ENCODE peak calls at places on chromosome 22, in four cellular contexts. D is A549, C is IMR-90, K is K562. H is an unnamed sample. For H3K4me1, the result is how much of the 10 kb centered on the place peaks cover.

GRCh38 chr22:23237841-23238240 is 57.5 kb downstream of the BCR start:
- DNase-seq in K (no peak), C (no peak), D (no peak), H (no peak)

GRCh38 chr22:17098379-17098819 is 13.6 kb downstream of the IL17RA start:
- DNase-seq in C (no peak), D (no peak), K (peak), H (no peak)

GRCh38 chr22:18000441-18001039 is 23.8 kb downstream of the MICAL3 start:
- DNase-seq in D (peak), C (no peak), K (peak), H (no peak)

GRCh38 chr22:30206964-30207363 is 39.6 kb downstream of the LIF start:
- DNase-seq in K (no peak), D (peak), C (peak), H (no peak)

GRCh38 chr22:44586337-44586990 is 88.4 kb upstream of the RTL6 start:
- DNase-seq in D (no peak), K (no peak), C (no peak), H (no peak)

GRCh38 chr22:41401781-41402648 is 20.3 kb downstream of the TEF start:
- DNase-seq in C (peak), D (peak), K (no peak), H (no peak)

GRCh38 chr22:46830841-46831240 is 68.4 kb downstream of the TBC1D22A start:
- DNase-seq in C (peak), K (no peak), D (peak), H (no peak)

GRCh38 chr22:41021039-41021654 is 70.0 kb downstream of the RBX1 start:
- DNase-seq in D (no peak), K (no peak), C (no peak), H (no peak)

GRCh38 chr22:47173535-47174021 is 411.1 kb downstream of the TBC1D22A start:
- DNase-seq in D (no peak), C (no peak), K (no peak), H (no peak)

GRCh38 chr22:36383110-36383581 is 4.6 kb downstream of the MYH9 start:
- DNase-seq in C (peak), D (no peak), K (peak), H (peak)

GRCh38 chr22:22932512-22932941 is 44.9 kb downstream of the IGLL5 start:
- DNase-seq in D (no peak), K (no peak), C (no peak), H (no peak)

GRCh38 chr22:44272330-44272729 is 40.4 kb downstream of the SHISAL1 start:
- DNase-seq in D (no peak), K (no peak), C (no peak), H (no peak)

GRCh38 chr22:42291287-42291686 is 20.8 kb upstream of the TCF20 start:
- DNase-seq in K (no peak), C (no peak), D (no peak), H (no peak)

GRCh38 chr22:35995345-35995744 is 33.3 kb downstream of the RBFOX2 start:
- DNase-seq in D (no peak), K (peak), C (peak), H (no peak)

GRCh38 chr22:35839811-35840739 is 122.4 kb downstream of the APOL5 start:
- DNase-seq in C (peak), K (peak), D (peak), H (no peak)

GRCh38 chr22:22061085-22062077 is 78.8 kb upstream of the TOP3B start:
- DNase-seq in C (peak), K (peak), D (peak), H (no peak)

GRCh38 chr22:42732071-42732470 is 11.4 kb upstream of the A4GALT start:
- DNase-seq in C (no peak), D (no peak), K (no peak), H (no peak)

GRCh38 chr22:26360169-26360885 is 68.7 kb upstream of the ASPHD2 start:
- DNase-seq in D (peak), C (peak), K (peak), H (peak)

GRCh38 chr22:39325392-39325932 is 6.0 kb upstream of the RPL3 start:
- DNase-seq in K (no peak), D (no peak), C (no peak), H (no peak)

GRCh38 chr22:50310209-50310722 is 2.8 kb upstream of the PLXNB2 start:
- DNase-seq in K (no peak), D (no peak), C (no peak), H (no peak)

DNA sequence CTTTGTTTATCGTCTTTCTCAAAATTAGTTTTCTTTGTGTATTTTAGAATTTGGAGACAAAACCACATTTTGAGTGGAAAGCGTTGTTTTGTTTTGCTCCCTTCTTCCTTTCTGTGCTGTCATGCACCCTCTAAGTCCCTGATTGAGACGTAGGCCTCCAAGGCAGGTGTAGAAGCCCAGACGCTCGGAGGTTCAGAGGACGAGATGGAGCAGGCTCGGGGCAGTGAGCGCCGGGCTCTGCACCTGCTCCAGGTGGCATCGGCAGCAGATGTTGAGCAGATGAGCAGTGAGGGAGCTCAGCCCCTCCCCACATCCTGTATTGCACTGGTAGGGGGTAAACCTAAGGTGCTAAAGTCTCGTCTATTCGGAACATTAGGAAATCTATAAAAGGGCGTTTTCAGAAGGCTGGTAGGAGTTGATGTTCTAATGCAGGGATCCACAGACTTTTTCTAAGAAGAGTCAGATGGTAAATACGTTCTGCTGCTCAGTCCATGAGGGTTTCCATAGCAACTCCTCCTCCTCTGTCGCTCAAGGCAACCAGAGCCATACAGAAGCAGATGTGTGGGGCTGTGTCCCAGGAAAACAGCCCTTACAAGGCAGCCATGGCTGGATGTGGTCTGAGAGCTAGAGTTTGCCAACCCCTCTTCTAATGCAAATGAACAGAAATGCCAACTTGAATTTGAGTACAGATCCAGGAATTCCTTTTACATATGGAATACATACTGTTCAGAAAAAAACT is 724.2 kb downstream of the BRD1 start:
- DNase-seq in C (no peak), D (no peak), K (no peak), H (no peak)
- TF ChIP-seq ELK1 in C (no peak), D (no peak), K (no peak), H (no peak)

DNA sequence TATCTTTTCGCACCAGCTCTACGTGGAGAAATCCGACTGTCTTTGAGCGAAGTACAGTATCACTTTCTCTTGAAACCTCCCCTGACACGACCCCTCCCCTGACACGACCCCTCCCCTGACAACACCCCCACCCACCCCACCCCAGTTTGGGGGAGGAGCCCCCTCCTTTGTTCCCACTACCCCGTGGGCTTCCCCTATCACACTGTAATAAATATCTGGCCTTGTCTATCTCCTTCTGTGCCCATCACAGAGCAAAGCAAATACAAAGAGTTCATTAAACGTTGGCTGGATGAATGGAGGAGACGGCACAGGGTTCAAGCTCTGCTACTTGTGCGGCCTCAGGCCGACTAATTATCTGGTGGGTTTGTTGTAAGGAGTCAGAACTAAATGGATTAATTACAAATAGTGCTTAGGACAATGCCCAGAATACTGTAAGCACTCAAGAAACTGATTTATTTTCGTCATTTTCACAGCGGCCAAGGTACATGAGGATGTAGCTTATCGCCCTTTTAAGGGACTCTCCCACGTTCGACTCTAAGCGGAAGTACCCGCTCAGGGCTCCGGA is 640 bp upstream of the GGA1 start:
- DNase-seq in K (no peak), D (no peak), C (no peak), H (peak)
- H3K4me1 ChIP-seq in K (under half), D (under half), C (under half), H (under half)

GRCh38 chr22:31212783-31213626 is 907 bp downstream of the LIMK2 start:
- DNase-seq in K (peak), C (no peak), D (no peak), H (no peak)
- TF ChIP-seq ELK1 in K (no peak), C (no peak), D (no peak), H (no peak)

GRCh38 chr22:28983190-28983589 is 78.4 kb downstream of the C22orf31 start:
- DNase-seq in C (no peak), D (no peak), K (no peak), H (no peak)
- H3K4me1 ChIP-seq in C (under half), D (half or more), K (under half), H (under half)

GRCh38 chr22:27756212-27756660 is 45.3 kb downstream of the MN1 start:
- DNase-seq in K (no peak), C (no peak), D (no peak), H (no peak)
- TF ChIP-seq ELK1 in K (no peak), C (no peak), D (no peak), H (no peak)

GRCh38 chr22:24398409-24398808 is 29.0 kb upstream of the ADORA2A start:
- DNase-seq in C (peak), D (no peak), K (no peak), H (no peak)
- H3K4me1 ChIP-seq in C (under half), D (under half), K (under half), H (under half)

GRCh38 chr22:19497245-19497644 is 17.5 kb downstream of the CDC45 start:
- DNase-seq in D (no peak), K (peak), C (peak), H (no peak)

GRCh38 chr22:19494676-19495173 is 15.0 kb downstream of the CDC45 start:
- DNase-seq in K (no peak), D (no peak), C (no peak), H (no peak)

GRCh38 chr22:19496324-19496630 is 16.6 kb downstream of the CDC45 start:
- DNase-seq in K (no peak), D (no peak), C (no peak), H (no peak)

GRCh38 chr22:19494001-19494560 is 14.4 kb downstream of the CDC45 start:
- DNase-seq in K (no peak), D (no peak), C (no peak), H (no peak)

GRCh38 chr22:19495562-19496323 is 16.0 kb downstream of the CDC45 start:
- DNase-seq in D (peak), K (no peak), C (peak), H (no peak)
- TF ChIP-seq ELK1 in D (no peak), K (no peak), C (no peak), H (no peak)

GRCh38 chr22:38259370-38259769 is 13.4 kb downstream of the TMEM184B start:
- DNase-seq in D (no peak), C (no peak), K (no peak), H (no peak)

GRCh38 chr22:38260760-38261477 is 11.9 kb downstream of the TMEM184B start:
- DNase-seq in C (peak), K (no peak), D (no peak), H (no peak)

GRCh38 chr22:38262051-38262795 is 10.6 kb downstream of the TMEM184B start:
- DNase-seq in D (no peak), K (peak), C (no peak), H (no peak)

GRCh38 chr22:38258895-38259294 is 13.9 kb downstream of the TMEM184B start:
- DNase-seq in C (peak), D (no peak), K (peak), H (no peak)

DNA sequence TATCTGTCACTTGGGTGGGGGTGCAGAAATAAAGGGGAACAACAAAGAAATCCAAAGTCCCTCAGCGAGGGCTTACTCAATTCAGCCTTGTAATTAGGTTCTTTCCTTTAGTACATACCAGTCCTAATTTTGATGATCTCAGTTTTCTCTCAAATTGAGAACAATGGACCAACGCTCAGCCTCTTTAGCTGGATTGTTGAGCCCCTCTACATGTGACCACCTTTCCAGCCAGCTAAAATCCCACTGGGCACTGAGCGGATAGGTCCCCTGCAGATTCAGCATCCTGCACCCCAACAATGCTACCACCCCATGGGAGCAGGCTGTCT is 11.4 kb downstream of the TMEM184B start:
- DNase-seq in C (no peak), K (no peak), D (no peak), H (no peak)
- H3K4me1 ChIP-seq in C (under half), K (under half), D (under half), H (under half)

DNA sequence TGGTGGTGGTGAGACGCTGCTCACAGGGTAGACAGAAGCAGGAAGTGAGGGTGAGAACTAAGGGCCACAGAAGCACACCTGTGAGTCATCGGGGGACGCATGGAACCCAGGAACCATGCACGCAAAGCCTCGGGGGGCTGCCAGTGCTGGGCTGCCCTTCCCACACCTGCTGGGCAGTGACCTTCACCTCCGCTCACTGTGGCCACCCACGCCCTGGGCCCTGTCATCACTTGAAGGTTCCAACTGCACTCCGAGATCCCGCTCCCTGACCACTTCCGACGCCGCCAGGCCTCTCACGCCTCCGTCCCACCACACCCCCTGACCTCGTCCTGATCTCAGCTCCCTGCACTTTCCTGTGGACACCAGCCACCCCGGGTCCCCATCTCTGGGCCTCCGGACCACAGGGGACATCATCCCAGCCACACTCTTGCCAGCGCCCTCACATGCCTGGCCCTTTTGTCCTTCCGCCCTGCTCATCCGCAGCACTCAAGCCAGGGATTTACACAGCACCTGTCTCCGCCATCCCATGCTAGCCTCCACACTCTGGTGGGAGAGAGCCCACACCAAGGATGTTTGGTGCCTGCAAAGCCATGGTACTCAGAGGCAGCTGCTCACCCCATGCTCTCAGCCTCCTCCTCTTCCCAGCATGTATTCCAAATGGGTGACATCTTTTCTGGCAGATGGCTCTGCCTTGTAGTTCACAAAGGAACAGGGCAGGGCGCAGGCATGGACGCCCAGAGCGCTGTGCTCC is 23.1 kb upstream of the ATXN10 start:
- DNase-seq in C (no peak), K (no peak), D (no peak), H (no peak)
- TF ChIP-seq ELK1 in C (no peak), K (no peak), D (no peak), H (no peak)